ENCODE peak calls at places on chromosomes 7 and 10, in five cellular contexts. G is astrocyte of the cerebellum, R is cardiac fibroblast, V is right atrium auricular region, I is foreskin fibroblast. E is an unnamed sample.

GRCh38 chr10:111303887-111304286 is 227.1 kb downstream of the ADRA2A start:
- DNase-seq in R (no peak), V (no peak), I (no peak), G (no peak), E (no peak)

GRCh38 chr7:156892086-156892800 is 740 bp downstream of the LMBR1 start:
- DNase-seq in V (no peak), I (no peak), G (no peak), R (no peak), E (no peak)

GRCh38 chr10:7622969-7623368 is 43.8 kb downstream of the ITIH5 start:
- DNase-seq in I (no peak), R (peak), V (no peak), G (no peak), E (no peak)

GRCh38 chr7:29866490-29866930 is 60.2 kb downstream of the WIPF3 start:
- DNase-seq in I (peak), G (peak), R (peak), V (peak), E (peak)

GRCh38 chr7:155119801-155120382 is 49.8 kb downstream of the HTR5A start:
- DNase-seq in R (peak), G (no peak), V (no peak), I (peak), E (no peak)

GRCh38 chr10:127649642-127650041 is 87.3 kb upstream of the FOXI2 start:
- DNase-seq in G (no peak), V (no peak), I (no peak), R (no peak), E (no peak)

GRCh38 chr10:128051548-128051947 is 74.7 kb downstream of the MKI67 start:
- DNase-seq in V (no peak), G (no peak), I (no peak), R (no peak), E (no peak)

GRCh38 chr7:48875300-48875916 is 48.9 kb upstream of the CDC14C start:
- DNase-seq in R (peak), I (no peak), V (no peak), G (peak), E (peak)

GRCh38 chr7:158093156-158093796 is 494.3 kb downstream of the PTPRN2 start:
- DNase-seq in G (no peak), V (no peak), I (no peak), R (no peak), E (no peak)

GRCh38 chr10:69088801-69089501 is 1.0 kb downstream of the SRGN start:
- DNase-seq in G (no peak), I (no peak), V (no peak), R (peak), E (peak)
- H3K4me3 ChIP-seq in G (no peak), I (no peak), V (peak), R (peak), E (peak)

GRCh38 chr10:132001238-132001977 is 19.7 kb upstream of the BNIP3 start:
- DNase-seq in V (no peak), R (peak), G (no peak), I (no peak), E (peak)
- TF ChIP-seq CTCF in V (no peak), R (no peak), G (no peak), I (no peak), E (no peak)

DNA sequence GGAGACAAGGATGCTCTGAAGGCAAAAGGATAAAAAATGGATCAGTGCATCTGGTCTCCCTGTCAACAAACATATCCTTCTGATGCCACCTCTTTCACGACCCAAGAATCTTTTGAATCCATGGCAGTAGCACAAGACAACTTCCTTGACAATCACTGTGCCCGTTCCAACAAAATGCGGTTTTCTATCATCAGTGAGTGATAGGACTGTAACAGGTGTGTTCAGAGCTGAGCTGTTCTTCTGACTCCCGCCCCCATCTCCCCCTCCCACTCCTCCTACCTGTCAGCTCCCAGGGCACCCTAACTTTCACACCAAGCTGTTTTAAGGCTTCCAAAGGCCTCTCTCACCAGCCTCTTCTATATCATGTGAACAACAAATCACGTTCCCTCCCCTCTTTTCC is 74.8 kb downstream of the PARD3 start:
- DNase-seq in R (no peak), G (no peak), V (no peak), I (no peak), E (no peak)
- H3K4me3 ChIP-seq in R (peak), G (no peak), V (peak), I (peak), E (peak)

GRCh38 chr7:1593904-1594421 is 24.1 kb upstream of the PSMG3 start:
- DNase-seq in V (no peak), R (no peak), G (no peak), I (no peak), E (no peak)

GRCh38 chr7:1591876-1592275 is 22.0 kb upstream of the PSMG3 start:
- DNase-seq in I (no peak), R (no peak), V (no peak), G (no peak), E (no peak)

GRCh38 chr7:1592299-1592842 is 22.5 kb upstream of the PSMG3 start:
- DNase-seq in I (no peak), V (no peak), R (no peak), G (no peak), E (no peak)

GRCh38 chr7:1595027-1595426 is 25.2 kb upstream of the PSMG3 start:
- DNase-seq in R (no peak), G (no peak), I (no peak), V (no peak), E (no peak)

GRCh38 chr7:1593091-1593866 is 23.4 kb upstream of the PSMG3 start:
- DNase-seq in I (no peak), R (peak), G (no peak), V (no peak), E (no peak)
- TF ChIP-seq CTCF in I (peak), R (peak), G (no peak), V (no peak), E (peak)

GRCh38 chr10:104321716-104322415 is 16.4 kb downstream of the ITPRIP start:
- DNase-seq in G (no peak), R (peak), V (no peak), I (no peak), E (no peak)
- H3K4me3 ChIP-seq in G (no peak), R (no peak), V (no peak), I (no peak), E (no peak)

GRCh38 chr10:93386496-93387369 is 95.4 kb downstream of the MYOF start:
- DNase-seq in R (peak), V (no peak), I (peak), G (no peak), E (peak)
- TF ChIP-seq CTCF in R (peak), V (no peak), I (no peak), G (no peak), E (no peak)

DNA sequence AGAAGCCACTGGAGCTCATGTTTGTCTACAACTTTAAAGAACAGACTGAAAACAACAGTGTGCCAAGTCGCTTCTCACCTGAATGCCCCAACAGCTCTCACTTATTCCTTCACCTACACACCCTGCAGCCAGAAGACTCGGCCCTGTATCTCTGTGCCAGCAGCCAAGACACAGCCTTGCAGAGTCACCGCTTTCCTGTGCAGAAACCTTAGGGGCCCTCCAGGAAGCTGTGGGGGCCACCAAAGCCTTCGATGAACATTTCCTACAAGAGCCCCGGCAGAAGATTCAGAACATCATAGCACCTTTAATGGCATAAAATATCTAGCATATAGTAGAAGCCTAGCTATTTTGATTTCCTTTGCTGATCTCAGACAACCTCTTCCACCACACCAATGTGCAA is 88.0 kb upstream of the PRSS58 start:
- DNase-seq in I (no peak), V (no peak), R (no peak), G (no peak), E (no peak)
- H3K4me3 ChIP-seq in I (no peak), V (no peak), R (no peak), G (no peak), E (no peak)

GRCh38 chr7:36792421-36792820 is 68.1 kb upstream of the AOAH start:
- DNase-seq in G (no peak), R (no peak), V (no peak), I (no peak), E (no peak)

GRCh38 chr7:36790280-36790679 is 66.0 kb upstream of the AOAH start:
- DNase-seq in G (no peak), V (no peak), I (no peak), R (no peak), E (no peak)

GRCh38 chr7:36796850-36797618 is 72.7 kb upstream of the AOAH start:
- DNase-seq in G (no peak), V (no peak), R (no peak), I (no peak), E (no peak)

GRCh38 chr7:36795451-36796021 is 71.2 kb upstream of the AOAH start:
- DNase-seq in I (no peak), R (no peak), V (no peak), G (no peak), E (no peak)

DNA sequence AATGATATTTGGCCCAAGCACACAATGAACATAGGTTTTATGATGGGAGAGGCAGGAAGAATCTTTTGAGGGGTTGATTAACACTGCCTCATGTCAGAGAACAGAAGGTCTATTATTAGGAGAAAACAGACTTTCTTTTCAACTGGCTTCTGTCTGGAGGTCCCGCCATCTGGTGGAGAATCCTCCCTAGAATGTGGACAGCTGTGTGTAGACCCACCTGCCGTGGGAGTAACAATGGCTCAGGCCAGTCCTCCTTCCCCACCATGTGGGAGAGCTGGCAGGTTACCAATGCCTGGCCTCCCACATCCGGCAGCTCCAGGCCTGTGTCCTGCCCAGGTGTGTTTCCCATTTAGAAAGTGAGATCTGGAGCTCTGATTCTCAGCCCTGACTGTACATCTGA is 70.4 kb upstream of the AOAH start:
- DNase-seq in R (no peak), I (no peak), G (no peak), V (no peak), E (no peak)
- TF ChIP-seq CTCF in R (no peak), I (no peak), G (no peak), V (no peak), E (no peak)